ENCODE peak calls at places on chromosomes 12 and 14, in five cellular contexts. One of them, this sample, is unnamed.

GRCh38 chr12:115943630-115944391 is 333.7 kb downstream of the MED13L start:
- DNase-seq in stomach: no peak
- DNase-seq in neural crest cell: no peak
- DNase-seq in fibroblast of pulmonary artery: no peak
- DNase-seq in MCF 10A: no peak
- DNase-seq in this sample: no peak

GRCh38 chr14:102772781-102773570 is 4.3 kb upstream of the TRAF3 start:
- DNase-seq in MCF 10A: no peak
- DNase-seq in fibroblast of pulmonary artery: peak
- DNase-seq in neural crest cell: no peak
- DNase-seq in stomach: no peak
- DNase-seq in this sample: peak

GRCh38 chr14:39160494-39160893 is 9.6 kb downstream of the TRAPPC6B start:
- DNase-seq in fibroblast of pulmonary artery: no peak
- DNase-seq in stomach: no peak
- DNase-seq in neural crest cell: no peak
- DNase-seq in MCF 10A: no peak
- DNase-seq in this sample: no peak

GRCh38 chr14:68610251-68610793 is 182.5 kb downstream of the ZFP36L1 start:
- DNase-seq in neural crest cell: no peak
- DNase-seq in stomach: no peak
- DNase-seq in MCF 10A: no peak
- DNase-seq in fibroblast of pulmonary artery: no peak
- DNase-seq in this sample: no peak

GRCh38 chr12:121522962-121523361 is 57.9 kb downstream of the KDM2B start:
- DNase-seq in fibroblast of pulmonary artery: no peak
- DNase-seq in stomach: no peak
- DNase-seq in neural crest cell: no peak
- DNase-seq in MCF 10A: no peak
- DNase-seq in this sample: no peak

GRCh38 chr14:78335531-78335930 is 165.4 kb downstream of the NRXN3 start:
- DNase-seq in MCF 10A: no peak
- DNase-seq in fibroblast of pulmonary artery: no peak
- DNase-seq in stomach: no peak
- DNase-seq in neural crest cell: no peak
- DNase-seq in this sample: no peak

GRCh38 chr12:92132282-92132681 is 13.4 kb downstream of the BTG1 start:
- DNase-seq in neural crest cell: no peak
- DNase-seq in fibroblast of pulmonary artery: no peak
- DNase-seq in MCF 10A: no peak
- DNase-seq in stomach: no peak
- DNase-seq in this sample: no peak

GRCh38 chr12:104416160-104416559 is 40.6 kb upstream of the CHST11 start:
- DNase-seq in neural crest cell: no peak
- DNase-seq in fibroblast of pulmonary artery: no peak
- DNase-seq in MCF 10A: no peak
- DNase-seq in stomach: no peak
- DNase-seq in this sample: no peak

GRCh38 chr14:74062809-74063150 is 21.5 kb downstream of the ALDH6A1 start:
- DNase-seq in neural crest cell: no peak
- DNase-seq in fibroblast of pulmonary artery: no peak
- DNase-seq in stomach: peak
- DNase-seq in MCF 10A: peak
- DNase-seq in this sample: no peak

DNA sequence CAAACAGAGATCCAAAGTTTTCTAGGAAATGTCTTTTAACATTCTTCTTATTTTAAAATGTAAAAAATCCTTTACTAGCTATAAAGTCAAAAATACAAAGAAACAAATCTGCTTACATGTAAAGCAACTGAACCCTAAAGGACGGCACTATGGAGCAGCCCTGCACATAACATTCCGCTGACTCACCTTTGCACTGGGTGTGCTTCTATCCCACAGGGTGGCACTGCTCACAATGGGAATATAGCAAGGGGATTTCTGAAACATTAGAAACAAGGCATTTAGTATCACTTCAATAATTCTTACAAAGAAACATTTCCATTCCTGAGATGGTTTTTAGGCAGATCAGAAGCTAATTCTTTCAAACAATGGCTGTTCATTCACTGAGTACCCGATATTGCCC is 94.3 kb downstream of the C12orf42 start:
- DNase-seq in neural crest cell: no peak
- DNase-seq in fibroblast of pulmonary artery: no peak
- DNase-seq in stomach: no peak
- DNase-seq in MCF 10A: peak
- DNase-seq in this sample: peak
- TF ChIP-seq CTCF in neural crest cell: no peak
- TF ChIP-seq CTCF in fibroblast of pulmonary artery: no peak
- TF ChIP-seq CTCF in stomach: no peak
- TF ChIP-seq CTCF in MCF 10A: peak
- TF ChIP-seq CTCF in this sample: no peak

GRCh38 chr12:96134200-96134599 is 60.0 kb upstream of the ELK3 start:
- DNase-seq in MCF 10A: no peak
- DNase-seq in fibroblast of pulmonary artery: no peak
- DNase-seq in stomach: no peak
- DNase-seq in neural crest cell: no peak
- DNase-seq in this sample: no peak

GRCh38 chr12:96130396-96131059 is 63.6 kb upstream of the ELK3 start:
- DNase-seq in fibroblast of pulmonary artery: no peak
- DNase-seq in stomach: no peak
- DNase-seq in MCF 10A: no peak
- DNase-seq in neural crest cell: no peak
- DNase-seq in this sample: no peak

GRCh38 chr12:96136129-96136528 is 58.0 kb upstream of the ELK3 start:
- DNase-seq in stomach: no peak
- DNase-seq in neural crest cell: no peak
- DNase-seq in fibroblast of pulmonary artery: peak
- DNase-seq in MCF 10A: peak
- DNase-seq in this sample: peak

GRCh38 chr12:96131230-96131788 is 62.9 kb upstream of the ELK3 start:
- DNase-seq in MCF 10A: no peak
- DNase-seq in stomach: no peak
- DNase-seq in fibroblast of pulmonary artery: no peak
- DNase-seq in neural crest cell: no peak
- DNase-seq in this sample: no peak

GRCh38 chr12:96132819-96133218 is 61.4 kb upstream of the ELK3 start:
- DNase-seq in neural crest cell: no peak
- DNase-seq in stomach: no peak
- DNase-seq in fibroblast of pulmonary artery: no peak
- DNase-seq in MCF 10A: peak
- DNase-seq in this sample: peak
- TF ChIP-seq CTCF in neural crest cell: peak
- TF ChIP-seq CTCF in stomach: no peak
- TF ChIP-seq CTCF in fibroblast of pulmonary artery: no peak
- TF ChIP-seq CTCF in MCF 10A: no peak
- TF ChIP-seq CTCF in this sample: peak

GRCh38 chr12:31440134-31440533 is 114.2 kb upstream of the SINHCAF start:
- DNase-seq in neural crest cell: no peak
- DNase-seq in stomach: no peak
- DNase-seq in MCF 10A: no peak
- DNase-seq in fibroblast of pulmonary artery: no peak
- DNase-seq in this sample: no peak
- TF ChIP-seq CTCF in neural crest cell: no peak
- TF ChIP-seq CTCF in stomach: no peak
- TF ChIP-seq CTCF in MCF 10A: no peak
- TF ChIP-seq CTCF in fibroblast of pulmonary artery: no peak
- TF ChIP-seq CTCF in this sample: no peak

GRCh38 chr12:21602774-21603173 is 1.9 kb downstream of the GYS2 start:
- DNase-seq in MCF 10A: no peak
- DNase-seq in fibroblast of pulmonary artery: no peak
- DNase-seq in neural crest cell: no peak
- DNase-seq in stomach: no peak
- DNase-seq in this sample: no peak

GRCh38 chr12:21606175-21606574 is 1.5 kb upstream of the GYS2 start:
- DNase-seq in neural crest cell: no peak
- DNase-seq in stomach: no peak
- DNase-seq in fibroblast of pulmonary artery: no peak
- DNase-seq in MCF 10A: no peak
- DNase-seq in this sample: no peak

GRCh38 chr12:21604245-21605101 is at the start of gene GYS2:
- DNase-seq in neural crest cell: no peak
- DNase-seq in stomach: no peak
- DNase-seq in MCF 10A: no peak
- DNase-seq in fibroblast of pulmonary artery: no peak
- DNase-seq in this sample: no peak

GRCh38 chr12:21607701-21608100 is 3.1 kb upstream of the GYS2 start:
- DNase-seq in fibroblast of pulmonary artery: peak
- DNase-seq in neural crest cell: no peak
- DNase-seq in MCF 10A: peak
- DNase-seq in stomach: no peak
- DNase-seq in this sample: no peak
- TF ChIP-seq CTCF in fibroblast of pulmonary artery: peak
- TF ChIP-seq CTCF in neural crest cell: no peak
- TF ChIP-seq CTCF in MCF 10A: peak
- TF ChIP-seq CTCF in stomach: no peak
- TF ChIP-seq CTCF in this sample: no peak

GRCh38 chr12:12819752-12820311 is 6.7 kb downstream of the DDX47 start:
- DNase-seq in MCF 10A: peak
- DNase-seq in stomach: no peak
- DNase-seq in neural crest cell: no peak
- DNase-seq in fibroblast of pulmonary artery: peak
- DNase-seq in this sample: no peak
- TF ChIP-seq CTCF in MCF 10A: no peak
- TF ChIP-seq CTCF in stomach: no peak
- TF ChIP-seq CTCF in neural crest cell: no peak
- TF ChIP-seq CTCF in fibroblast of pulmonary artery: no peak
- TF ChIP-seq CTCF in this sample: no peak

GRCh38 chr12:12081836-12082497 is 11.2 kb downstream of the BCL2L14 start:
- DNase-seq in MCF 10A: peak
- DNase-seq in fibroblast of pulmonary artery: peak
- DNase-seq in stomach: no peak
- DNase-seq in neural crest cell: no peak
- DNase-seq in this sample: peak
- TF ChIP-seq CTCF in MCF 10A: peak
- TF ChIP-seq CTCF in fibroblast of pulmonary artery: peak
- TF ChIP-seq CTCF in stomach: no peak
- TF ChIP-seq CTCF in neural crest cell: peak
- TF ChIP-seq CTCF in this sample: no peak

GRCh38 chr12:75177997-75178396 is 31.6 kb downstream of the KCNC2 start:
- DNase-seq in MCF 10A: peak
- DNase-seq in fibroblast of pulmonary artery: peak
- DNase-seq in neural crest cell: no peak
- DNase-seq in stomach: no peak
- DNase-seq in this sample: peak

DNA sequence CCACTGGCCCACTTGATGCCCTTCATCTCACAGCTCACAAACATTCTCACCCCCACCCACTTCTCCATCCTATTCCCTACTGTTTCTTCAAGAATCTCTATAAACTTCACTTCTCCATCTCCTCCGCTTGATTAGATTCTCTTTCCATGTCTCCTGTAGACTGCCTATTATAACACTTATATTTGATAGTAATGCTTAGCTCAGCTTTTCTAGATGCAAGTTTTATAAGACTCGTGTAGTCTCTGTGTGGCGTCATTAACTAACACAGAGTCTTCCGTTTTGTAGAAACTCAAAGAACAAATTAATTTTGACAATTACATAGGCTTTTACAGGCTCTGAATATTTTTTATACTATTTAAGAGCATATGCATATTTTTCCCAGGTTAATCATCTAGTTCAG is 25.7 kb downstream of the KCNC2 start:
- DNase-seq in fibroblast of pulmonary artery: no peak
- DNase-seq in stomach: no peak
- DNase-seq in MCF 10A: no peak
- DNase-seq in neural crest cell: no peak
- DNase-seq in this sample: no peak
- TF ChIP-seq CTCF in fibroblast of pulmonary artery: no peak
- TF ChIP-seq CTCF in stomach: no peak
- TF ChIP-seq CTCF in MCF 10A: no peak
- TF ChIP-seq CTCF in neural crest cell: no peak
- TF ChIP-seq CTCF in this sample: no peak

DNA sequence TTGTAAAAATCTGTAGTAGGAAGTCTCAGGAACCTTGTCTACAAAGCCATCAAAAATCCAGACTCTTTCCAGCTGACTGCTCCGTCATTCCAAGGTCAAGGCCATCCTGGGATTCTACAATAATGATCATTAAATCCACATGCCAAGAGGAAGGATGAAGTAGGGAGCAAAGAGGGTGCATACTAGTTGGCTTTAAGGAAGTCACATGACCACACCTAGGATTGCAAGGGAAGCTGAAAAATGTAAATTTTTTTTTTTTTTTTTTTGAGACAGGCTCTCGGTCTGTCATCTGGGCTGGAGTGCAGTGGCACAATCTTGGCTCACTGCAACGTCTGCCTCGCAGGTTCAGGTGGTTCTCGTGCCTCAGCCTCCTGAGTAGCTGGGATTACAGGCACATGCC is 7.3 kb upstream of the MRPL42 start:
- DNase-seq in fibroblast of pulmonary artery: no peak
- DNase-seq in neural crest cell: no peak
- DNase-seq in stomach: no peak
- DNase-seq in MCF 10A: no peak
- DNase-seq in this sample: no peak
- TF ChIP-seq CTCF in fibroblast of pulmonary artery: no peak
- TF ChIP-seq CTCF in neural crest cell: no peak
- TF ChIP-seq CTCF in stomach: no peak
- TF ChIP-seq CTCF in MCF 10A: no peak
- TF ChIP-seq CTCF in this sample: no peak

DNA sequence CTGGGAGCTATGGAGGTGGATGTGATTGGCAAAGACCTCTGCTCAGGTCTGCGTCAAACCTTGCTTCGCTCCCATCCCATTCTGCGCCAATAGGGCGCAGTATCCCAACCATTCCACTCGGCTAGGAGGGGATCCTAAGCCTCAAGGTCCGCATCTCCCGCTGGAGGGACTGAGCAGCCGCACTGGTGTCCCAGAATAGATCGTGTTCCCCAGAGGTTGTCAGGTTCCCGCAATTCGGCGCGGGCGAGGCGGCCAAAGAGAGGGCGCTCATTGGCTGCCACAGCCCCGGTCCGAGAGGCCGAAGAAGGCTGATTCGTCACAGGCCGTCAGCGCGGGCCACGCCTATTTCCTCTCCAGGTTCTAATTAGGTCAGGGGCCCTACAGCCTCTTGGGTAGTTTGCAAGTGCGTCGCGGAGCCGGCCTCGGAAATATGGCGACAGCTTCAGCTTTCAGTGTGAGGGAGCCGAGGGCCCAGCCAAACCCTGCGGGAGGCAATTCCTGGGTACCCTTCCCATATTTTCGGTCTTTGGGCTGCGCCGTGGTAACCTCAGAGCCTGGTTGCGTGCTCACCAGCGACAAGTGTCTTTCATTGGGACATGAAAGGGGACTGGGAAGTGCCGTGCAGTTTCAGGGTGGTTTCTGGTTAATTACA is 5.0 kb downstream of the OR10AD1 start:
- DNase-seq in MCF 10A: no peak
- DNase-seq in neural crest cell: peak
- DNase-seq in fibroblast of pulmonary artery: peak
- DNase-seq in stomach: peak
- DNase-seq in this sample: peak
- TF ChIP-seq CTCF in MCF 10A: peak
- TF ChIP-seq CTCF in neural crest cell: no peak
- TF ChIP-seq CTCF in fibroblast of pulmonary artery: no peak
- TF ChIP-seq CTCF in stomach: no peak
- TF ChIP-seq CTCF in this sample: no peak

This sample was measured in Calu3.